ENCODE peak calls at places on chromosomes 5 and 9, in seven cellular contexts. B is mesendoderm, R is neuronal stem cell, F is IMR-90, E is H1, Y is mesenchymal stem cell, M is trophoblast cell. A is an unnamed sample.

GRCh38 chr5:176697929-176698520 is 50.7 kb downstream of the TSPAN17 start:
- DNase-seq in Y (no peak), F (no peak), B (peak; percentile 51), R (peak; percentile 43), M (no peak), E (no peak), A (peak; percentile 86)

GRCh38 chr5:178145965-178146820 is 7.5 kb downstream of the NHP2 start:
- DNase-seq in R (peak; percentile 31), F (peak; percentile 41), M (peak; percentile 92), E (peak; percentile 71), Y (peak; percentile 53), B (peak; percentile 89), A (peak; percentile 91)

GRCh38 chr5:5139358-5140050 is 626 bp upstream of the ADAMTS16 start:
- DNase-seq in M (no peak), R (peak; percentile 32), E (no peak), Y (no peak), F (no peak), B (no peak), A (peak; percentile 51)

GRCh38 chr5:178439411-178440162 is 150.6 kb downstream of the COL23A1 start:
- DNase-seq in F (no peak), Y (no peak), M (no peak), B (no peak), R (no peak), E (no peak), A (no peak)

GRCh38 chr5:32027717-32028321 is 146.3 kb downstream of the GOLPH3 start:
- DNase-seq in F (peak; percentile 97), Y (peak; percentile 99), E (no peak), M (peak; percentile 91), B (peak; percentile 84), R (peak; percentile 30), A (peak; percentile 36)

GRCh38 chr9:128136816-128137793 is 9.6 kb upstream of the PTGES2 start:
- DNase-seq in F (peak; percentile 87), M (no peak), Y (peak; percentile 82), E (no peak), B (no peak), R (no peak), A (no peak)

GRCh38 chr5:55714339-55714738 is 2.2 kb upstream of the SLC38A9 start:
- DNase-seq in M (peak; percentile 49), E (no peak), F (no peak), B (peak; percentile 54), R (no peak), Y (no peak), A (peak; percentile 41)

GRCh38 chr5:101174981-101175380 is 271.9 kb upstream of the ST8SIA4 start:
- DNase-seq in Y (no peak), F (no peak), B (no peak), E (no peak), M (peak; percentile 89), R (no peak), A (no peak)

GRCh38 chr5:151480859-151481258 is 33.5 kb downstream of the SLC36A1 start:
- DNase-seq in Y (peak; percentile 59), E (no peak), R (no peak), B (peak; percentile 65), F (peak; percentile 85), M (no peak), A (no peak)

GRCh38 chr5:45826055-45826454 is 129.9 kb upstream of the HCN1 start:
- DNase-seq in R (no peak), B (no peak), E (no peak), M (no peak), F (no peak), Y (no peak), A (no peak)

GRCh38 chr9:38333047-38333446 is 59.5 kb upstream of the ALDH1B1 start:
- DNase-seq in E (no peak), R (no peak), Y (no peak), B (no peak), F (peak; percentile 11), M (no peak), A (no peak)

GRCh38 chr5:115459844-115460243 is 84.7 kb downstream of the FEM1C start:
- DNase-seq in Y (peak; percentile 47), F (peak; percentile 61), M (no peak), R (no peak), E (no peak), B (no peak), A (no peak)

GRCh38 chr5:131981516-131981915 is 29.9 kb downstream of the ACSL6 start:
- DNase-seq in Y (no peak), M (no peak), B (no peak), F (no peak), R (no peak), E (no peak), A (no peak)

GRCh38 chr5:166340039-166340438 is 1951.4 kb upstream of the WWC1 start:
- DNase-seq in B (no peak), Y (no peak), R (no peak), E (no peak), M (peak; percentile 21), F (no peak), A (no peak)

GRCh38 chr9:81871695-81872094 is 56.5 kb upstream of the SPATA31D4 start:
- DNase-seq in E (no peak), R (no peak), Y (peak; percentile 68), B (peak; percentile 56), M (no peak), F (peak; percentile 82), A (no peak)

GRCh38 chr5:82151622-82152021 is 126.5 kb downstream of the RPS23 start:
- DNase-seq in Y (no peak), R (no peak), F (peak; percentile 26), E (no peak), M (peak; percentile 14), B (no peak), A (no peak)

GRCh38 chr9:81150016-81150625 is 539.2 kb downstream of the TLE1 start:
- DNase-seq in B (no peak), M (no peak), Y (no peak), R (no peak), F (peak; percentile 7), E (no peak), A (no peak)

DNA sequence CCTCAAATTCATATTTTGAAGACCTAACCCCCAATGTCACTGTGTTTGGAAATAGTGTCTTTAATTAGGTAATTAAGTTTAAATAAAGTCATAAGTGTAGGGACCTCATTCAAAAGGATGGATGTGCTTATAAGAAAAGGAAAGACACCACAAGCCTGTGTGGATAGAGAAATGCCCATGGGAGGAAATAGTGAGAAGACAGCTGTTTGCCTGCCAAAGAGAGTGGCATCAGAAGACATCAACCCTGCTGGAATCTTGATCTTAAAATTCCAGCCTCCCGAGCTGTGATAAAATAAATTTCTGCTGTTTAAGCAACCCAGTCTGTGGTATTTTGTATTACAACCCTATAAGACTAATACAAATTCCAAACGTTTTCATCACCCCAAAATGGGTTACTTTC is 1867.9 kb upstream of the NUDT12 start:
- DNase-seq in B (no peak), R (no peak), Y (no peak), F (no peak), E (no peak), M (no peak), A (no peak)
- H2BK120ac ChIP-seq in B (no peak overlapping the region), R (no peak overlapping the region), Y (no peak overlapping the region), F (no peak overlapping the region), E (no peak overlapping the region), M (no peak overlapping the region), A (no peak overlapping the region)

GRCh38 chr9:83067579-83067978 is 4.6 kb upstream of the RASEF start:
- DNase-seq in F (no peak), M (no peak), R (no peak), Y (no peak), E (no peak), B (no peak), A (no peak)

GRCh38 chr9:83068414-83068813 is 5.5 kb upstream of the RASEF start:
- DNase-seq in M (no peak), R (no peak), F (no peak), E (no peak), Y (no peak), B (no peak), A (no peak)

GRCh38 chr9:83065233-83065632 is 2.3 kb upstream of the RASEF start:
- DNase-seq in B (no peak), F (no peak), Y (no peak), M (no peak), R (no peak), E (no peak), A (no peak)

GRCh38 chr9:83069651-83070050 is 6.7 kb upstream of the RASEF start:
- DNase-seq in R (no peak), B (no peak), F (no peak), Y (no peak), M (peak; percentile 73), E (no peak), A (no peak)

GRCh38 chr9:83066771-83067170 is 3.8 kb upstream of the RASEF start:
- DNase-seq in B (no peak), E (no peak), Y (peak; percentile 86), M (no peak), R (no peak), F (peak; percentile 89), A (no peak)
- H2BK120ac ChIP-seq in B (no peak overlapping the region), E (no peak overlapping the region), Y (no peak overlapping the region), M (no peak overlapping the region), R (no peak overlapping the region), F (no peak overlapping the region), A (no peak overlapping the region)

GRCh38 chr9:91502475-91502874 is 78.8 kb upstream of the NFIL3 start:
- DNase-seq in B (no peak), E (no peak), R (no peak), M (no peak), Y (no peak), F (no peak), A (no peak)
- H2BK120ac ChIP-seq in B (no peak overlapping the region), E (no peak overlapping the region), R (no peak overlapping the region), M (no peak overlapping the region), Y (no peak overlapping the region), F (no peak overlapping the region), A (no peak overlapping the region)

GRCh38 chr5:64700765-64701164 is 10.5 kb downstream of the SHISAL2B start:
- DNase-seq in M (no peak), Y (no peak), R (no peak), F (no peak), E (no peak), B (no peak), A (no peak)
- H2BK120ac ChIP-seq in M (no peak overlapping the region), Y (no peak overlapping the region), R (no peak overlapping the region), F (no peak overlapping the region), E (no peak overlapping the region), B (no peak overlapping the region), A (no peak overlapping the region)

GRCh38 chr5:93107828-93108520 is 473.0 kb downstream of the NR2F1-AS1 start:
- DNase-seq in Y (peak; percentile 86), B (no peak), R (no peak), M (no peak), F (no peak), E (no peak), A (no peak)

GRCh38 chr5:93107141-93107540 is 473.9 kb downstream of the NR2F1-AS1 start:
- DNase-seq in F (no peak), R (no peak), M (no peak), B (no peak), E (no peak), Y (peak; percentile 61), A (no peak)
- H2BK120ac ChIP-seq in F (peak overlapping the region; percentile 27), R (no peak overlapping the region), M (no peak overlapping the region), B (no peak overlapping the region), E (no peak overlapping the region), Y (no peak overlapping the region), A (no peak overlapping the region)

A was measured in H9.